ENCODE peak calls at places on chromosomes 7 and 10, in nine cellular contexts. Q is body of pancreas, L is testis, U is H9, C is IMR-90, J is SK-N-SH, O is brain microvascular endothelial cell, D is PC-9, K is upper lobe of left lung. G is an unnamed sample.

GRCh38 chr10:4315529-4315928 is 510.5 kb upstream of the AKR1E2 start:
- DNase-seq in Q (no peak), L (peak; percentile 68), U (no peak), C (peak; percentile 65), J (no peak), O (peak; percentile 12), D (no peak), K (no peak), G (no peak)

GRCh38 chr10:132291826-132292225 is 15.9 kb downstream of the STK32C start:
- DNase-seq in Q (no peak), L (no peak), U (no peak), C (no peak), J (no peak), O (no peak), D (no peak), K (peak; percentile 34), G (no peak)

GRCh38 chr10:20713420-20713819 is 183.7 kb downstream of the NEBL start:
- DNase-seq in Q (no peak), L (no peak), U (no peak), C (no peak), J (no peak), O (no peak), D (no peak), K (no peak), G (no peak)

GRCh38 chr7:46839651-46840050 is 742.3 kb downstream of the TNS3 start:
- DNase-seq in Q (no peak), L (no peak), U (no peak), C (peak; percentile 53), J (no peak), O (no peak), D (no peak), K (no peak), G (no peak)

GRCh38 chr7:121406461-121406860 is 10.4 kb upstream of the FAM3C start:
- DNase-seq in Q (no peak), L (no peak), U (no peak), C (no peak), J (no peak), O (no peak), D (no peak), K (no peak), G (no peak)

GRCh38 chr7:15723840-15724239 is 37.4 kb upstream of the MEOX2 start:
- DNase-seq in Q (no peak), L (peak; percentile 34), U (no peak), C (no peak), J (no peak), O (no peak), D (no peak), K (no peak), G (no peak)

GRCh38 chr10:128024426-128024825 is 101.8 kb downstream of the MKI67 start:
- DNase-seq in Q (no peak), L (no peak), U (no peak), C (no peak), J (no peak), O (no peak), D (no peak), K (peak; percentile 34), G (no peak)

GRCh38 chr10:70816220-70816894 is 609 bp downstream of the SGPL1 start:
- DNase-seq in Q (peak; percentile 70), L (peak; percentile 74), U (peak; percentile 70), C (peak; percentile 91), J (peak; percentile 89), O (peak; percentile 83), D (peak; percentile 94), K (peak; percentile 94), G (peak; percentile 22)

GRCh38 chr10:71963351-71963755 is 842 bp upstream of the CHST3 start:
- DNase-seq in Q (no peak), L (peak; percentile 77), U (no peak), C (no peak), J (no peak), O (no peak), D (no peak), K (peak; percentile 80), G (no peak)

GRCh38 chr10:71964669-71965515 is 697 bp downstream of the CHST3 start:
- DNase-seq in Q (no peak), L (no peak), U (peak; percentile 54), C (peak; percentile 76), J (peak; percentile 80), O (peak; percentile 53), D (peak; percentile 63), K (no peak), G (no peak)

GRCh38 chr10:71965623-71966022 is 1.4 kb downstream of the CHST3 start:
- DNase-seq in Q (no peak), L (peak; percentile 64), U (no peak), C (no peak), J (peak; percentile 26), O (no peak), D (no peak), K (no peak), G (no peak)

GRCh38 chr10:71962915-71963314 is 1.3 kb upstream of the CHST3 start:
- DNase-seq in Q (no peak), L (no peak), U (no peak), C (no peak), J (no peak), O (no peak), D (no peak), K (no peak), G (no peak)

GRCh38 chr10:71963756-71964668 is at the start of gene CHST3:
- DNase-seq in Q (peak; percentile 37), L (peak; percentile 69), U (peak; percentile 55), C (peak; percentile 56), J (peak; percentile 84), O (no peak), D (no peak), K (peak; percentile 92), G (no peak)
- H3K27ac ChIP-seq in Q (peak within 1 kb of the TSS; percentile 79), L (peak within 1 kb of the TSS; percentile 97), U (no peak within 1 kb of the TSS), C (peak within 1 kb of the TSS; percentile 74), J (peak within 1 kb of the TSS; percentile 28), O (no peak within 1 kb of the TSS), D (no peak within 1 kb of the TSS), K (peak within 1 kb of the TSS; percentile 97), G (no peak within 1 kb of the TSS)

GRCh38 chr7:108104324-108104723 is 25.8 kb downstream of the LAMB4 start:
- DNase-seq in Q (no peak), L (no peak), U (no peak), C (no peak), J (no peak), O (no peak), D (no peak), K (no peak), G (no peak)

GRCh38 chr7:108114117-108114841 is 15.9 kb downstream of the LAMB4 start:
- DNase-seq in Q (no peak), L (no peak), U (peak; percentile 75), C (no peak), J (no peak), O (no peak), D (no peak), K (no peak), G (no peak)

GRCh38 chr7:108108131-108108530 is 22.0 kb downstream of the LAMB4 start:
- DNase-seq in Q (no peak), L (no peak), U (no peak), C (no peak), J (no peak), O (no peak), D (no peak), K (no peak), G (no peak)

GRCh38 chr7:108112683-108113082 is 17.5 kb downstream of the LAMB4 start:
- DNase-seq in Q (no peak), L (no peak), U (no peak), C (no peak), J (no peak), O (no peak), D (no peak), K (no peak), G (no peak)

GRCh38 chr7:108109216-108109908 is 20.8 kb downstream of the LAMB4 start:
- DNase-seq in Q (peak; percentile 32), L (peak; percentile 24), U (no peak), C (no peak), J (peak; percentile 55), O (no peak), D (no peak), K (no peak), G (no peak)
- TF ChIP-seq CTCF in Q (peak; percentile 42), L (no peak), U (peak; percentile 51), C (no peak), J (peak; percentile 54), O (peak; percentile 65), D (no peak), K (no peak), G (no peak)

GRCh38 chr7:1298051-1298937 is 65.6 kb downstream of the UNCX start:
- DNase-seq in Q (no peak), L (no peak), U (no peak), C (no peak), J (peak; percentile 59), O (no peak), D (no peak), K (no peak), G (no peak)

GRCh38 chr7:1297476-1297972 is 64.9 kb downstream of the UNCX start:
- DNase-seq in Q (no peak), L (no peak), U (no peak), C (no peak), J (peak; percentile 46), O (no peak), D (no peak), K (peak; percentile 56), G (no peak)

GRCh38 chr7:1298938-1299885 is 66.5 kb downstream of the UNCX start:
- DNase-seq in Q (no peak), L (no peak), U (no peak), C (no peak), J (peak; percentile 44), O (no peak), D (no peak), K (peak; percentile 67), G (no peak)

GRCh38 chr7:1295776-1296726 is 63.4 kb downstream of the UNCX start:
- DNase-seq in Q (no peak), L (no peak), U (no peak), C (no peak), J (peak; percentile 49), O (no peak), D (no peak), K (peak; percentile 71), G (no peak)

GRCh38 chr7:1296727-1297475 is 64.2 kb downstream of the UNCX start:
- DNase-seq in Q (no peak), L (no peak), U (no peak), C (no peak), J (peak; percentile 45), O (no peak), D (no peak), K (peak; percentile 60), G (no peak)
- H3K27me3 ChIP-seq in Q (no peaks in the 10 kb centered on the region), L (no peaks in the 10 kb centered on the region), U (no peaks in the 10 kb centered on the region), C (peaks cover 65% of the 10 kb centered on the region), J (peaks cover 89% of the 10 kb centered on the region), O (peaks cover 40% of the 10 kb centered on the region), D (peaks cover 91% of the 10 kb centered on the region), K (peaks cover 20% of the 10 kb centered on the region), G (peaks cover 32% of the 10 kb centered on the region)

GRCh38 chr7:44325181-44325671 is at the start of gene CAMK2B:
- DNase-seq in Q (no peak), L (no peak), U (no peak), C (no peak), J (peak; percentile 87), O (no peak), D (no peak), K (peak; percentile 82), G (no peak)

GRCh38 chr7:44325811-44326241 is 432 bp upstream of the CAMK2B start:
- DNase-seq in Q (no peak), L (no peak), U (peak; percentile 62), C (no peak), J (peak; percentile 89), O (no peak), D (no peak), K (no peak), G (no peak)

GRCh38 chr7:44322631-44323363 is 2.6 kb downstream of the CAMK2B start:
- DNase-seq in Q (no peak), L (no peak), U (no peak), C (no peak), J (peak; percentile 47), O (no peak), D (no peak), K (peak; percentile 76), G (no peak)

GRCh38 chr7:44323381-44324203 is 1.8 kb downstream of the CAMK2B start:
- DNase-seq in Q (no peak), L (no peak), U (no peak), C (no peak), J (peak; percentile 42), O (no peak), D (no peak), K (no peak), G (no peak)

DNA sequence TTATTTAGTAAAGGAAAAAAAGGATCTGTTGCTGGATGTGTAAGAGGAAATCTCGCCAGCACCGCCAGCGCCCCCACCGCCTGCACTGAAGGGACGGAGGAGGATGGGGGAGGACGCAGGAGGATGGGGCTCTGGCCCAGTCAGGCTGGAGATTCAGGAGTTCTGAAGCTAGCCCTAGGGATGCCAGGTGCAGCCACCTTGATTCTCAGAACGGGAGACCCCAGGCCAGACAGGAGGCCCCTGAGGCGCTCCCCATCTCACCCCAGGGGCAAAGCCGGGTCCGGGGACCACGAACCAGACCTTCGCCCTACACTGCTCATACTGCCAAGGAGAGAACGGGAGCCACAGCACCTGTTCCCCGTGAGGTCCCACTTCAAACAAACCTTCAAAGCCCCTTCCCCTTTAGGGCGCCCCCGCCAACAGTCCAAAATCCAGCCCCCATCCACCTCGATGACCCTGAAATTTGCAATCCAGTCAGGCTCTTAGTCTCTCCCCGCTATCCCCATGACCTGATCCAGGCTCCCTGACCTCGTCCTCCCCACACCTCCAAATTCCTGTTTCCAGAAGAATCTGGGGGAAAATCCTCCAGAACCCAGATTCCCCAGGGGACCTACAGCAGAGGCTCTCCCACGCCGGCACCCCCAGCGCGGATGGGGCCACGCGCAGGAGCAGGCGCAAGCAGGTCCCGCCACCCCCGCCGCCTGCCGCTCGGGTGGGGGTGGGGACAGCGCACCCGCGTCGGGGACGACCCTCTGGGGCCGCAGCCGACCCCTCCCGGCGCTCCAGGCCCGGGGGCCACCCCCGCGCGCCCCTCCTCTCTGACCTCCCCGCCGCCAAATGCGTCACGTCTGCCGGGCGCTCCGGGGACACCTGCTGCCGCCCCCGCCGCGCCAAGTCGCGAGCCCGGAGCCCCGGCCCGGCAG is 929 bp downstream of the CAMK2B start:
- DNase-seq in Q (no peak), L (no peak), U (no peak), C (no peak), J (peak; percentile 51), O (no peak), D (no peak), K (peak; percentile 73), G (no peak)
- H3K27ac ChIP-seq in Q (no peak overlapping the region), L (no peak overlapping the region), U (no peak overlapping the region), C (no peak overlapping the region), J (no peak overlapping the region), O (no peak overlapping the region), D (no peak overlapping the region), K (no peak overlapping the region), G (no peak overlapping the region)

G was measured in CD4-positive, alpha-beta T cell.